ENCODE peak calls at places on chromosomes 4 and X, in seven cellular contexts. X, E, R, V, L, Y and Q are unnamed samples. For H3K4me1, the result is how much of the 10 kb centered on the place peaks cover.

GRCh38 chrX:103610282-103610681 is 2.5 kb downstream of the TCEAL3 start:
- DNase-seq in X (no peak), E (no peak), R (no peak), V (no peak), L (no peak), Y (no peak), Q (no peak)

GRCh38 chrX:153735274-153735673 is 10.6 kb downstream of the ABCD1 start:
- DNase-seq in X (no peak), E (no peak), R (no peak), V (no peak), L (no peak), Y (no peak), Q (no peak)

GRCh38 chr4:52028970-52029369 is 8.8 kb upstream of the LRRC66 start:
- DNase-seq in X (no peak), E (no peak), R (no peak), V (no peak), L (no peak), Y (peak), Q (no peak)

GRCh38 chr4:127959794-127960193 is 5.2 kb downstream of the MFSD8 start:
- DNase-seq in X (no peak), E (no peak), R (no peak), V (no peak), L (no peak), Y (no peak), Q (no peak)

GRCh38 chrX:20530319-20530979 is 263.7 kb upstream of the RPS6KA3 start:
- DNase-seq in X (peak), E (no peak), R (peak), V (peak), L (peak), Y (no peak), Q (peak)

GRCh38 chr4:10045481-10045880 is 24.2 kb upstream of the SLC2A9 start:
- DNase-seq in X (no peak), E (no peak), R (no peak), V (no peak), L (no peak), Y (peak), Q (no peak)

GRCh38 chr4:123659759-123660158 is 263.2 kb downstream of the SPRY1 start:
- DNase-seq in X (peak), E (no peak), R (no peak), V (no peak), L (peak), Y (no peak), Q (no peak)

GRCh38 chr4:64384237-64385176 is 24.7 kb downstream of the TECRL start:
- DNase-seq in X (no peak), E (no peak), R (no peak), V (no peak), L (no peak), Y (no peak), Q (no peak)

GRCh38 chrX:48514868-48515460 is 6.2 kb downstream of the PORCN start:
- DNase-seq in X (no peak), E (no peak), R (no peak), V (no peak), L (no peak), Y (no peak), Q (no peak)

GRCh38 chr4:88791274-88791673 is 93.6 kb upstream of the NAP1L5 start:
- DNase-seq in X (peak), E (no peak), R (no peak), V (no peak), L (no peak), Y (peak), Q (no peak)

GRCh38 chr4:23333946-23334878 is 555.6 kb downstream of the PPARGC1A start:
- DNase-seq in X (peak), E (no peak), R (no peak), V (peak), L (peak), Y (peak), Q (no peak)

GRCh38 chr4:153622093-153622492 is 62.0 kb upstream of the TLR2 start:
- DNase-seq in X (no peak), E (no peak), R (no peak), V (no peak), L (no peak), Y (no peak), Q (no peak)

GRCh38 chr4:77586953-77587383 is 18.7 kb upstream of the CXCL13 start:
- DNase-seq in X (no peak), E (no peak), R (no peak), V (no peak), L (no peak), Y (peak), Q (no peak)

GRCh38 chrX:138710866-138711331 is 618 bp downstream of the FGF13 start:
- DNase-seq in X (peak), E (peak), R (no peak), V (peak), L (peak), Y (no peak), Q (peak)
- H3K4me3 ChIP-seq in X (peak), E (no peak), R (peak), V (peak), L (peak), Y (peak), Q (peak)

GRCh38 chrX:66017659-66018170 is 22.2 kb downstream of the VSIG4 start:
- DNase-seq in X (no peak), E (no peak), R (no peak), V (no peak), L (no peak), Y (no peak), Q (no peak)

GRCh38 chrX:66015152-66015827 is 24.6 kb downstream of the VSIG4 start:
- DNase-seq in X (no peak), E (no peak), R (peak), V (no peak), L (no peak), Y (no peak), Q (peak)

GRCh38 chrX:66014560-66014959 is 25.3 kb downstream of the VSIG4 start:
- DNase-seq in X (no peak), E (no peak), R (no peak), V (no peak), L (no peak), Y (no peak), Q (no peak)

GRCh38 chrX:66016905-66017658 is 22.8 kb downstream of the VSIG4 start:
- DNase-seq in X (no peak), E (no peak), R (no peak), V (no peak), L (no peak), Y (no peak), Q (no peak)

GRCh38 chrX:66015906-66016689 is 23.8 kb downstream of the VSIG4 start:
- DNase-seq in X (no peak), E (no peak), R (no peak), V (no peak), L (no peak), Y (no peak), Q (no peak)
- H3K4me1 ChIP-seq in X (under half), E (under half), R (under half), V (under half), L (under half), Y (under half), Q (under half)

DNA sequence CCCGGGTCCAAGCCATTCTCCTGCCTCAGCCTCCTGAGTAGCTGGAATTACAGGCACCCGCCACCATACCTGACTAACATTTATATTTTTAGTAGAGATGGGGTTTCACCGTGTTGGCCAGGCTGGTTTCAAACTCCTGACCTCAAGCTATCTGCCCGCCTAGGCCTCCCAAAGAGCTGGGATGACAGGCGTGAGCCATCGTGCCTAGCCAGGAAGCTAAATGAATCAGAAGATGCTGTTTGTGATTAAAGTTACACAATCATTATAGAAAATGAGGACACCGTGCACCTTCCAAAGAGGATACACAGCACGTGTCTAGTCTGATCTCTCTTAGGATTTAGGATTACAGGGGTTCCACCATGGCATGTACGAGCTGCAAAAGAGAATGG is 99.6 kb downstream of the DHRSX start:
- DNase-seq in X (no peak), E (no peak), R (no peak), V (no peak), L (no peak), Y (peak), Q (no peak)
- H3K4me3 ChIP-seq in X (no peak), E (no peak), R (no peak), V (no peak), L (no peak), Y (peak), Q (no peak)

DNA sequence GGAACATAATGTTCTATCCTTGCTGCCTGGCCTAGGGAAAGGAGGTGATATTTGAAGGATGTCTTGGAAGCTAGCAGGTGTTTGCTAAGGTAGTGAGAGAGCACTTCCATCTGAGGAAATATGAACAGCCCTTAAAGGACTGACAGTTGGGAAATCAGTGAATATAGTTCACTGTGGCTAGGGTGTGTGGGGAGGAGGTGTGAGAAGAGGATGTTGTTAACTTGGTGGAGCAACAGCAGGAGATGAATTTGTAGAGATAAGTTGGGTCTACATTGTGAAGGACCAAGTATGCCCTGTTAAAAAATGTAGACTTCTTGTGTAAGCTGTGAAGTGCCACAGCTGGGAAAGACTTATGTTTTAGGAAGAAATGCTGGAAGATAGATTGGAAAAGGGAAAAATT is 25.5 kb downstream of the TBC1D19 start:
- DNase-seq in X (no peak), E (no peak), R (no peak), V (no peak), L (no peak), Y (no peak), Q (no peak)
- H3K4me1 ChIP-seq in X (under half), E (under half), R (under half), V (under half), L (under half), Y (under half), Q (under half)

DNA sequence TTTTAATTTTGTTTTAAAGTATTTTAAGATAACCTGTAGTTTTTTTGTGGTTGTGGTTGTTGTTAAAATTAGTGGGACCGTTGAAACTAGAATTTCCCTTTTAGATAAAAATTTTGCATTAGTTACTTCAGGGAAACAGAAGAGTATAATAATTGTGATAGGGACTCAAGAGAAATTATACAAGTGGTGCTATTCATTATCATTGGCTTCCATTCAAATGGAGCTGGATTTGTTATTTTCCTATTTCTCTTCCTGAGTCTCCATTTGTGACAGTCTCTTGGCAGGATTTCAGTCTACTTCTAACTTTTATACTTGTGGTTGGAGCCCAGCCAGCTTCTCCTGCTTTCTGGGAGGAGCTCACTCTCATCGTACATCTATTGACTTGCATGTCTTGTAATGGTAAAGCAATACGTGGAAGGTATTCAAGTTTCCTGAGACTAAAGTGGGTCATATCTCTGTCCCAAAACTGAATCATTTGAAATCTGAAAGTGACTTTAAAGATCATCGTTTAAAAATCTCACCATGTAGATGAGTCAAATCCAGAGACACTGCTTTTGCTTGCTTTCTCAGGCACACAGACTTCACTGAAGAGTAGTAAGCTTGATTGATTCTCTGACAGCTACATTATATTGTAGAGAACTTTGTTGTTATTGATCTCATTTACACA is 155.8 kb downstream of the RPA4 start:
- DNase-seq in X (peak), E (peak), R (peak), V (no peak), L (no peak), Y (peak), Q (peak)
- H3K4me3 ChIP-seq in X (no peak), E (no peak), R (no peak), V (no peak), L (no peak), Y (no peak), Q (peak)

GRCh38 chrX:50152421-50152820 is 48.4 kb downstream of the AKAP4 start:
- DNase-seq in X (no peak), E (no peak), R (no peak), V (no peak), L (no peak), Y (no peak), Q (no peak)
- H3K4me1 ChIP-seq in X (under half), E (under half), R (under half), V (under half), L (under half), Y (under half), Q (under half)

DNA sequence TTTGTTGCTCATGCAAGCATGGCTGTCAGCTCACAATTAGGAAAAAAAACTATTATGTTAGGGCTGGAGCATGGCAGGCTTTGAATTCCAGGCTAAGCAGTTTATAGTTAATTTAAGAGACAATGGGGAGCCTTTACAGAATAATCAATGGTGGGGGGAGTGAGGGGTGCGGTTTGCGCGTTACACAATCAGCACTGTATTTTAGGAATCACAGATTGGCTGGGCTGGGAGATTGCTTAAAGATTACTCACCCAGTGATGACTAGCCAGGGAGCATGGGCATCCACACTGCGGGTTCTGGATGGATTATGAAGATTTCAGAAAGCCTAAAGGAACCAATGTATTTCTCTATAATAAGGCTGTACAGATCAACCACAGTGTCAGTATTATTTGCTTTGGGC is 186.6 kb downstream of the SOX3 start:
- DNase-seq in X (peak), E (no peak), R (no peak), V (no peak), L (no peak), Y (peak), Q (no peak)
- H3K4me3 ChIP-seq in X (no peak), E (no peak), R (no peak), V (no peak), L (no peak), Y (no peak), Q (no peak)